ENCODE peak calls at places on chromosomes 3 and 15, in five cellular contexts. One of them, this sample, is unnamed.
A peak's percentile ranks its signal among the peaks of the same experiment; 100 is the strongest.

GRCh38 chr3:42526616-42527367 is 24.3 kb downstream of the VIPR1 start:
- DNase-seq in CD8-positive, alpha-beta T cell: peak; percentile 49
- DNase-seq in NCI-H774: no peak
- DNase-seq in activated naive CD4-positive, alpha-beta T cell treated with anti-CD3 and anti-CD28 coated beads, Interleukin-2, amount 50 U/mL, for 16 hours: peak; percentile 61
- DNase-seq in WTC11: peak; percentile 30
- DNase-seq in this sample: peak; percentile 29

GRCh38 chr15:59138243-59138642 is 33.3 kb downstream of the CCNB2 start:
- DNase-seq in CD8-positive, alpha-beta T cell: peak; percentile 43
- DNase-seq in WTC11: peak; percentile 83
- DNase-seq in activated naive CD4-positive, alpha-beta T cell treated with anti-CD3 and anti-CD28 coated beads, Interleukin-2, amount 50 U/mL, for 16 hours: peak; percentile 50
- DNase-seq in NCI-H774: no peak
- DNase-seq in this sample: peak; percentile 47

GRCh38 chr3:118488751-118489150 is 545.9 kb downstream of the IGSF11 start:
- DNase-seq in CD8-positive, alpha-beta T cell: no peak
- DNase-seq in NCI-H774: no peak
- DNase-seq in WTC11: no peak
- DNase-seq in activated naive CD4-positive, alpha-beta T cell treated with anti-CD3 and anti-CD28 coated beads, Interleukin-2, amount 50 U/mL, for 16 hours: no peak
- DNase-seq in this sample: no peak

GRCh38 chr15:92664178-92664900 is 8.8 kb upstream of the FAM174B start:
- DNase-seq in WTC11: no peak
- DNase-seq in activated naive CD4-positive, alpha-beta T cell treated with anti-CD3 and anti-CD28 coated beads, Interleukin-2, amount 50 U/mL, for 16 hours: no peak
- DNase-seq in NCI-H774: no peak
- DNase-seq in CD8-positive, alpha-beta T cell: no peak
- DNase-seq in this sample: no peak

GRCh38 chr3:124615896-124616543 is 114.2 kb upstream of the UMPS start:
- DNase-seq in activated naive CD4-positive, alpha-beta T cell treated with anti-CD3 and anti-CD28 coated beads, Interleukin-2, amount 50 U/mL, for 16 hours: no peak
- DNase-seq in NCI-H774: no peak
- DNase-seq in CD8-positive, alpha-beta T cell: no peak
- DNase-seq in WTC11: no peak
- DNase-seq in this sample: no peak

GRCh38 chr3:49719214-49719884 is at the start of gene AMIGO3:
- DNase-seq in CD8-positive, alpha-beta T cell: peak; percentile 93
- DNase-seq in NCI-H774: peak; percentile 75
- DNase-seq in WTC11: peak; percentile 98
- DNase-seq in activated naive CD4-positive, alpha-beta T cell treated with anti-CD3 and anti-CD28 coated beads, Interleukin-2, amount 50 U/mL, for 16 hours: peak; percentile 90
- DNase-seq in this sample: peak; percentile 57

GRCh38 chr3:45088543-45088942 is 57.6 kb downstream of the CDCP1 start:
- DNase-seq in WTC11: no peak
- DNase-seq in CD8-positive, alpha-beta T cell: no peak
- DNase-seq in NCI-H774: peak; percentile 2
- DNase-seq in activated naive CD4-positive, alpha-beta T cell treated with anti-CD3 and anti-CD28 coated beads, Interleukin-2, amount 50 U/mL, for 16 hours: no peak
- DNase-seq in this sample: no peak

GRCh38 chr3:183644244-183644643 is 8.8 kb downstream of the KLHL24 start:
- DNase-seq in activated naive CD4-positive, alpha-beta T cell treated with anti-CD3 and anti-CD28 coated beads, Interleukin-2, amount 50 U/mL, for 16 hours: no peak
- DNase-seq in NCI-H774: no peak
- DNase-seq in CD8-positive, alpha-beta T cell: no peak
- DNase-seq in WTC11: no peak
- DNase-seq in this sample: no peak

GRCh38 chr15:71151061-71151460 is 35.8 kb downstream of the THSD4 start:
- DNase-seq in activated naive CD4-positive, alpha-beta T cell treated with anti-CD3 and anti-CD28 coated beads, Interleukin-2, amount 50 U/mL, for 16 hours: no peak
- DNase-seq in CD8-positive, alpha-beta T cell: no peak
- DNase-seq in NCI-H774: no peak
- DNase-seq in WTC11: no peak
- DNase-seq in this sample: no peak

GRCh38 chr3:4721511-4721911 is 228.4 kb downstream of the ITPR1 start:
- DNase-seq in activated naive CD4-positive, alpha-beta T cell treated with anti-CD3 and anti-CD28 coated beads, Interleukin-2, amount 50 U/mL, for 16 hours: no peak
- DNase-seq in WTC11: no peak
- DNase-seq in CD8-positive, alpha-beta T cell: no peak
- DNase-seq in NCI-H774: no peak
- DNase-seq in this sample: no peak

GRCh38 chr3:131350506-131350905 is 31.1 kb upstream of the NUDT16 start:
- DNase-seq in NCI-H774: no peak
- DNase-seq in activated naive CD4-positive, alpha-beta T cell treated with anti-CD3 and anti-CD28 coated beads, Interleukin-2, amount 50 U/mL, for 16 hours: no peak
- DNase-seq in CD8-positive, alpha-beta T cell: no peak
- DNase-seq in WTC11: no peak
- DNase-seq in this sample: no peak

GRCh38 chr3:128151758-128152274 is 1.5 kb upstream of the EEFSEC start:
- DNase-seq in CD8-positive, alpha-beta T cell: no peak
- DNase-seq in activated naive CD4-positive, alpha-beta T cell treated with anti-CD3 and anti-CD28 coated beads, Interleukin-2, amount 50 U/mL, for 16 hours: no peak
- DNase-seq in WTC11: no peak
- DNase-seq in NCI-H774: no peak
- DNase-seq in this sample: no peak

GRCh38 chr15:29278436-29279099 is 8.9 kb upstream of the NSMCE3 start:
- DNase-seq in WTC11: no peak
- DNase-seq in activated naive CD4-positive, alpha-beta T cell treated with anti-CD3 and anti-CD28 coated beads, Interleukin-2, amount 50 U/mL, for 16 hours: no peak
- DNase-seq in NCI-H774: no peak
- DNase-seq in CD8-positive, alpha-beta T cell: no peak
- DNase-seq in this sample: no peak

GRCh38 chr15:63986185-63986680 is 60.1 kb downstream of the DAPK2 start:
- DNase-seq in CD8-positive, alpha-beta T cell: no peak
- DNase-seq in WTC11: no peak
- DNase-seq in activated naive CD4-positive, alpha-beta T cell treated with anti-CD3 and anti-CD28 coated beads, Interleukin-2, amount 50 U/mL, for 16 hours: no peak
- DNase-seq in NCI-H774: no peak
- DNase-seq in this sample: no peak

GRCh38 chr15:70437089-70437488 is 326.3 kb downstream of the UACA start:
- DNase-seq in NCI-H774: no peak
- DNase-seq in activated naive CD4-positive, alpha-beta T cell treated with anti-CD3 and anti-CD28 coated beads, Interleukin-2, amount 50 U/mL, for 16 hours: no peak
- DNase-seq in WTC11: no peak
- DNase-seq in CD8-positive, alpha-beta T cell: no peak
- DNase-seq in this sample: no peak

GRCh38 chr15:38316311-38316710 is 63.7 kb downstream of the SPRED1 start:
- DNase-seq in WTC11: no peak
- DNase-seq in activated naive CD4-positive, alpha-beta T cell treated with anti-CD3 and anti-CD28 coated beads, Interleukin-2, amount 50 U/mL, for 16 hours: no peak
- DNase-seq in NCI-H774: no peak
- DNase-seq in CD8-positive, alpha-beta T cell: no peak
- DNase-seq in this sample: no peak

This sample was measured in GDM1.